ENCODE peak calls at places on chromosomes 4 and X, in five cellular contexts. H is IMR-90, A is nephron progenitor cell, S is fibroblast of mammary gland, B is AG10803. D is an unnamed sample.

GRCh38 chrX:137432609-137433008 is 133.3 kb upstream of the ZIC3 start:
- DNase-seq in B (no peak), A (peak; percentile 34), S (no peak), H (no peak), D (no peak)

GRCh38 chr4:162706677-162707076 is 460.0 kb downstream of the NAF1 start:
- DNase-seq in B (no peak), A (no peak), H (no peak), S (no peak), D (no peak)

GRCh38 chr4:189121336-189121735 is 819.3 kb upstream of the FRG1 start:
- DNase-seq in S (no peak), A (no peak), B (no peak), H (no peak), D (no peak)

GRCh38 chr4:77777135-77777777 is 41.9 kb downstream of the CNOT6L start:
- DNase-seq in B (peak; percentile 41), A (no peak), S (peak; percentile 47), H (peak; percentile 9), D (no peak)

GRCh38 chr4:112418092-112418491 is 97.9 kb downstream of the NEUROG2 start:
- DNase-seq in H (no peak), S (no peak), B (no peak), A (no peak), D (no peak)

GRCh38 chr4:91631335-91631734 is 672.4 kb upstream of the GRID2 start:
- DNase-seq in H (no peak), A (no peak), B (no peak), S (no peak), D (no peak)

GRCh38 chr4:82618321-82618720 is 56.5 kb upstream of the TMEM150C start:
- DNase-seq in H (peak; percentile 43), B (peak; percentile 64), A (peak; percentile 37), S (peak; percentile 74), D (no peak)

GRCh38 chr4:133775881-133776280 is 425.7 kb downstream of the PABPC4L start:
- DNase-seq in H (peak; percentile 81), B (no peak), S (peak; percentile 35), A (no peak), D (no peak)

GRCh38 chrX:151386838-151387459 is 10.1 kb upstream of the VMA21 start:
- DNase-seq in B (no peak), S (no peak), A (no peak), H (peak; percentile 3), D (no peak)

GRCh38 chr4:20252656-20253271 is 1.1 kb downstream of the SLIT2 start:
- DNase-seq in A (peak; percentile 50), B (peak; percentile 43), S (peak; percentile 50), H (peak; percentile 39), D (peak; percentile 72)

GRCh38 chrX:13855689-13856425 is 39.0 kb upstream of the GPM6B start:
- DNase-seq in A (no peak), H (no peak), B (no peak), S (peak; percentile 64), D (no peak)

GRCh38 chrX:13857804-13858203 is 40.9 kb upstream of the GPM6B start:
- DNase-seq in B (no peak), S (no peak), A (no peak), H (no peak), D (no peak)

DNA sequence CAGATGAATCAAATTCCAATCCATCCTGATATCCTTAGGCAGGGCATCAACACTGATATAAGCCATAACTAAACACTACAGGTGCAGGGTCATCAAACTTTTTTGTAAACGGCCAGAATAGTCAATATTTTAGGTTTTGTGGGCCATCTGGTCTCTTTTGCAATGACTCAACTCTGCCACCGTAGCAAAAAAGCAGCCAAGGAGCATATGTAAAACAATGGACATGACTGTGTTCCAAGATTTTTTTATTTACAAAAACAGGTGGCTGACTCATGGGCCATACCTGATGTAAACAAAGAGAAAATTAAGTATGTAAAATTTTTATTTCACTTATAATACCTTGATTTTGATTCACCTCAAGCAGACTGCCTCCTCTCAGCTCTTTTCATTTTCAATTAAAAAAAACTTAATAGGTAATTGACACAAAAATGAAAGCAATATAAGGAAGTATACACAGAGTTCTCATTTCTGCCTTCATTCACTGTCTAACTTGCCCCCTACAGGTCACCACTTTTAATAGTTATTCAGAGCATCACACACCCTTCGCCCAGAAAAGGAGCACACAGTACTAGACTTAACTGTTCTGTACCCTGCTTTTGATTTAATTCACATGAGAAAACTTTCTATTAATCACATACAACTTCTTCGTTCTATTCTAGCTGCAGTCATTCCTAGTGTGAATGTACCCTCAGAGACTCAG is 35.3 kb upstream of the GPM6B start:
- DNase-seq in S (no peak), A (no peak), H (no peak), B (no peak), D (no peak)
- TF ChIP-seq CTCF in S (no peak), A (no peak), H (no peak), B (no peak), D (no peak)

DNA sequence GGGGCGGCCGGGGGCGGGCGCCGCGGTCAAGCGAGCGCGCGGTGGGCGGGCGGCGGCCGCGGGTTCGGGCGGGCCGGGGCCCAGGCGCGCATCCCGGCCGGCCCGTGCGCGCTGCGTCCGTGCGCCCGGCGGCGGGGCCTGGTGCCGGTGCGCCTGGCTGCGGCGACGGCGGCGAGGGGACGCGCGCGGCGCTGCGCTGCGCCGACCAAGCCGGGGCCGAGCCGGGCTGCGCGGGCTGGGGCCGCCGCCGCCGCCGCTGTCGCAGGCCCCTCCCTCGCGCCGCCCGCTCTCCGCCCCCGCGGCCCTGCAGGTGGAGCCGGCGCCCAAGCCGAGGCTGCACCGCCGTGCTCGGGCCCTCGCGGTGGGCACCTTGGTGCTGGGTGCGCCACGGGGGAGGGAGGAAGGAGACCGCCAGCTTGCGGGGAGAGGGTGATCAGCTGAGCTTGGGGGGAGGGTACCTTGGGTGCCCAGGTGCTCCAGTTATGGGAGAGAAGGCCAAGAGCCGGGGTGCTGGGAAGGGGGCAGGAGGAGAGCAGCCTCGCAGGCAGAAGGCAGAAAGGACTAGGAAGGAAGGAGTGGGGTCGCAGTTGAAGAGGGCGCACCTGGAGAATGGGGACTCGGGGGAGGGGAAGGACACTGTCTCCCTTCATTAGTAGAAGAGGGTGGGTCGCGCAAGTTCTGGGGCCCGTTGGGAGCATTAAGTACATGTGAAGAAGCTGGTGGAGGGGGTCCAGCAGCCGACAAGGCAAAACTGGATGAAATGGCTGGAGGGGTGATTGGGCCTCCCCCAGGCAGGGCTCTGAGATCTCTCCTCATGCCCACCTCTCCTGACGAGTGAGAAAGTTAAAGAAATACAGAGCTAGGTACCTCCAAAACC is at the start of gene PPP2R2C:
- DNase-seq in H (no peak), S (no peak), B (no peak), A (peak; percentile 65), D (peak; percentile 57)
- TF ChIP-seq CTCF in H (no peak), S (no peak), B (no peak), A (no peak), D (no peak)

GRCh38 chr4:89263265-89263664 is 44.3 kb downstream of the GPRIN3 start:
- DNase-seq in S (no peak), B (no peak), H (no peak), A (no peak), D (no peak)
- TF ChIP-seq CTCF in S (no peak), B (no peak), H (no peak), A (no peak), D (no peak)

GRCh38 chrX:134573683-134574035 is 84.6 kb downstream of the PLAC1 start:
- DNase-seq in B (no peak), A (no peak), S (no peak), H (no peak), D (no peak)
- TF ChIP-seq CTCF in B (no peak), A (no peak), S (no peak), H (no peak), D (no peak)

GRCh38 chrX:17160971-17161370 is 214.0 kb upstream of the NHS start:
- DNase-seq in B (no peak), H (no peak), S (peak; percentile 12), A (no peak), D (no peak)
- TF ChIP-seq CTCF in B (no peak), H (no peak), S (no peak), A (no peak), D (peak; percentile 52)

D was measured in type B pancreatic cell.